ENCODE peak calls at places on chromosomes 12 and 14, in eight cellular contexts. One of them, this sample, is unnamed.

GRCh38 chr12:75487310-75487709 is 6.8 kb downstream of the GLIPR1 start:
- DNase-seq in naive thymus-derived CD4-positive, alpha-beta T cell: no peak
- DNase-seq in right lobe of liver: no peak
- DNase-seq in mesenchymal stem cell: no peak
- DNase-seq in NCI-H1436: no peak
- DNase-seq in astrocyte: no peak
- DNase-seq in stimulated activated CD8-positive, alpha-beta memory T cell treated with anti-CD3 and anti-CD28 coated beads, Interleukin-2, amount 100 ng/mL, for 48 hours: no peak
- DNase-seq in epithelial cell of prostate: no peak
- DNase-seq in this sample: no peak

GRCh38 chr12:68236421-68237059 is 10.9 kb upstream of the IL26 start:
- DNase-seq in stimulated activated CD8-positive, alpha-beta memory T cell treated with anti-CD3 and anti-CD28 coated beads, Interleukin-2, amount 100 ng/mL, for 48 hours: peak; percentile 4
- DNase-seq in mesenchymal stem cell: no peak
- DNase-seq in right lobe of liver: no peak
- DNase-seq in astrocyte: no peak
- DNase-seq in naive thymus-derived CD4-positive, alpha-beta T cell: peak; percentile 63
- DNase-seq in epithelial cell of prostate: no peak
- DNase-seq in NCI-H1436: no peak
- DNase-seq in this sample: no peak

GRCh38 chr12:42725839-42726238 is 136.3 kb upstream of the PRICKLE1 start:
- DNase-seq in NCI-H1436: no peak
- DNase-seq in right lobe of liver: no peak
- DNase-seq in epithelial cell of prostate: no peak
- DNase-seq in astrocyte: peak; percentile 98
- DNase-seq in mesenchymal stem cell: peak; percentile 81
- DNase-seq in stimulated activated CD8-positive, alpha-beta memory T cell treated with anti-CD3 and anti-CD28 coated beads, Interleukin-2, amount 100 ng/mL, for 48 hours: no peak
- DNase-seq in naive thymus-derived CD4-positive, alpha-beta T cell: no peak
- DNase-seq in this sample: no peak

GRCh38 chr14:53925201-53925766 is 31.3 kb downstream of the BMP4 start:
- DNase-seq in right lobe of liver: no peak
- DNase-seq in naive thymus-derived CD4-positive, alpha-beta T cell: no peak
- DNase-seq in NCI-H1436: no peak
- DNase-seq in astrocyte: no peak
- DNase-seq in epithelial cell of prostate: no peak
- DNase-seq in stimulated activated CD8-positive, alpha-beta memory T cell treated with anti-CD3 and anti-CD28 coated beads, Interleukin-2, amount 100 ng/mL, for 48 hours: no peak
- DNase-seq in mesenchymal stem cell: peak; percentile 62
- DNase-seq in this sample: no peak

GRCh38 chr14:103385994-103386491 is 828 bp downstream of the MARK3 start:
- DNase-seq in naive thymus-derived CD4-positive, alpha-beta T cell: peak; percentile 22
- DNase-seq in mesenchymal stem cell: peak; percentile 63
- DNase-seq in epithelial cell of prostate: no peak
- DNase-seq in astrocyte: no peak
- DNase-seq in stimulated activated CD8-positive, alpha-beta memory T cell treated with anti-CD3 and anti-CD28 coated beads, Interleukin-2, amount 100 ng/mL, for 48 hours: no peak
- DNase-seq in NCI-H1436: no peak
- DNase-seq in right lobe of liver: peak; percentile 63
- DNase-seq in this sample: peak; percentile 46

GRCh38 chr14:95077380-95077779 is 79.9 kb downstream of the DICER1 start:
- DNase-seq in astrocyte: no peak
- DNase-seq in mesenchymal stem cell: no peak
- DNase-seq in right lobe of liver: no peak
- DNase-seq in naive thymus-derived CD4-positive, alpha-beta T cell: no peak
- DNase-seq in epithelial cell of prostate: no peak
- DNase-seq in stimulated activated CD8-positive, alpha-beta memory T cell treated with anti-CD3 and anti-CD28 coated beads, Interleukin-2, amount 100 ng/mL, for 48 hours: no peak
- DNase-seq in NCI-H1436: no peak
- DNase-seq in this sample: no peak

GRCh38 chr12:29782821-29783772 is 645 bp downstream of the TMTC1 start:
- DNase-seq in astrocyte: peak; percentile 26
- DNase-seq in epithelial cell of prostate: no peak
- DNase-seq in stimulated activated CD8-positive, alpha-beta memory T cell treated with anti-CD3 and anti-CD28 coated beads, Interleukin-2, amount 100 ng/mL, for 48 hours: no peak
- DNase-seq in right lobe of liver: peak; percentile 63
- DNase-seq in mesenchymal stem cell: peak; percentile 69
- DNase-seq in NCI-H1436: no peak
- DNase-seq in naive thymus-derived CD4-positive, alpha-beta T cell: no peak
- DNase-seq in this sample: peak; percentile 6

GRCh38 chr12:79997115-79997805 is 62.4 kb upstream of the PPP1R12A start:
- DNase-seq in stimulated activated CD8-positive, alpha-beta memory T cell treated with anti-CD3 and anti-CD28 coated beads, Interleukin-2, amount 100 ng/mL, for 48 hours: no peak
- DNase-seq in NCI-H1436: no peak
- DNase-seq in right lobe of liver: no peak
- DNase-seq in epithelial cell of prostate: no peak
- DNase-seq in mesenchymal stem cell: no peak
- DNase-seq in naive thymus-derived CD4-positive, alpha-beta T cell: no peak
- DNase-seq in astrocyte: no peak
- DNase-seq in this sample: no peak

GRCh38 chr12:52598966-52599365 is 2.3 kb downstream of the KRT72 start:
- DNase-seq in epithelial cell of prostate: no peak
- DNase-seq in naive thymus-derived CD4-positive, alpha-beta T cell: no peak
- DNase-seq in NCI-H1436: no peak
- DNase-seq in mesenchymal stem cell: no peak
- DNase-seq in right lobe of liver: peak; percentile 36
- DNase-seq in stimulated activated CD8-positive, alpha-beta memory T cell treated with anti-CD3 and anti-CD28 coated beads, Interleukin-2, amount 100 ng/mL, for 48 hours: no peak
- DNase-seq in astrocyte: no peak
- DNase-seq in this sample: no peak

GRCh38 chr12:49389092-49389703 is 21.9 kb downstream of the SPATS2 start:
- DNase-seq in epithelial cell of prostate: no peak
- DNase-seq in mesenchymal stem cell: no peak
- DNase-seq in right lobe of liver: no peak
- DNase-seq in NCI-H1436: no peak
- DNase-seq in astrocyte: no peak
- DNase-seq in stimulated activated CD8-positive, alpha-beta memory T cell treated with anti-CD3 and anti-CD28 coated beads, Interleukin-2, amount 100 ng/mL, for 48 hours: peak; percentile 57
- DNase-seq in naive thymus-derived CD4-positive, alpha-beta T cell: peak; percentile 56
- DNase-seq in this sample: peak; percentile 59

GRCh38 chr14:50741571-50741970 is 73.5 kb upstream of the SAV1 start:
- DNase-seq in stimulated activated CD8-positive, alpha-beta memory T cell treated with anti-CD3 and anti-CD28 coated beads, Interleukin-2, amount 100 ng/mL, for 48 hours: no peak
- DNase-seq in naive thymus-derived CD4-positive, alpha-beta T cell: no peak
- DNase-seq in NCI-H1436: peak; percentile 25
- DNase-seq in right lobe of liver: no peak
- DNase-seq in epithelial cell of prostate: no peak
- DNase-seq in mesenchymal stem cell: peak; percentile 47
- DNase-seq in astrocyte: peak; percentile 44
- DNase-seq in this sample: no peak

GRCh38 chr12:9810721-9811120 is 16.6 kb upstream of the KLRF1 start:
- DNase-seq in naive thymus-derived CD4-positive, alpha-beta T cell: no peak
- DNase-seq in NCI-H1436: no peak
- DNase-seq in stimulated activated CD8-positive, alpha-beta memory T cell treated with anti-CD3 and anti-CD28 coated beads, Interleukin-2, amount 100 ng/mL, for 48 hours: no peak
- DNase-seq in right lobe of liver: no peak
- DNase-seq in astrocyte: no peak
- DNase-seq in epithelial cell of prostate: no peak
- DNase-seq in mesenchymal stem cell: no peak
- DNase-seq in this sample: no peak

GRCh38 chr14:64760146-64760755 is 56.0 kb downstream of the PLEKHG3 start:
- DNase-seq in epithelial cell of prostate: no peak
- DNase-seq in mesenchymal stem cell: peak; percentile 43
- DNase-seq in stimulated activated CD8-positive, alpha-beta memory T cell treated with anti-CD3 and anti-CD28 coated beads, Interleukin-2, amount 100 ng/mL, for 48 hours: peak; percentile 44
- DNase-seq in astrocyte: peak; percentile 15
- DNase-seq in naive thymus-derived CD4-positive, alpha-beta T cell: peak; percentile 36
- DNase-seq in NCI-H1436: peak; percentile 19
- DNase-seq in right lobe of liver: no peak
- DNase-seq in this sample: peak; percentile 70

GRCh38 chr12:124518051-124518932 is 49.1 kb downstream of the NCOR2 start:
- DNase-seq in mesenchymal stem cell: peak; percentile 100
- DNase-seq in right lobe of liver: peak; percentile 97
- DNase-seq in naive thymus-derived CD4-positive, alpha-beta T cell: no peak
- DNase-seq in astrocyte: peak; percentile 100
- DNase-seq in NCI-H1436: peak; percentile 87
- DNase-seq in epithelial cell of prostate: peak; percentile 97
- DNase-seq in stimulated activated CD8-positive, alpha-beta memory T cell treated with anti-CD3 and anti-CD28 coated beads, Interleukin-2, amount 100 ng/mL, for 48 hours: no peak
- DNase-seq in this sample: peak; percentile 99

GRCh38 chr14:74302160-74302628 is 540 bp downstream of the ABCD4 start:
- DNase-seq in NCI-H1436: peak; percentile 20
- DNase-seq in naive thymus-derived CD4-positive, alpha-beta T cell: peak; percentile 60
- DNase-seq in mesenchymal stem cell: peak; percentile 79
- DNase-seq in astrocyte: peak; percentile 52
- DNase-seq in right lobe of liver: no peak
- DNase-seq in stimulated activated CD8-positive, alpha-beta memory T cell treated with anti-CD3 and anti-CD28 coated beads, Interleukin-2, amount 100 ng/mL, for 48 hours: no peak
- DNase-seq in epithelial cell of prostate: no peak
- DNase-seq in this sample: no peak

GRCh38 chr14:77314043-77314442 is 6.6 kb downstream of the POMT2 start:
- DNase-seq in astrocyte: peak; percentile 43
- DNase-seq in NCI-H1436: no peak
- DNase-seq in naive thymus-derived CD4-positive, alpha-beta T cell: no peak
- DNase-seq in stimulated activated CD8-positive, alpha-beta memory T cell treated with anti-CD3 and anti-CD28 coated beads, Interleukin-2, amount 100 ng/mL, for 48 hours: no peak
- DNase-seq in epithelial cell of prostate: peak; percentile 98
- DNase-seq in mesenchymal stem cell: peak; percentile 94
- DNase-seq in right lobe of liver: no peak
- DNase-seq in this sample: no peak

GRCh38 chr12:106753526-106753925 is 21.0 kb upstream of the RIC8B start:
- DNase-seq in mesenchymal stem cell: no peak
- DNase-seq in NCI-H1436: peak; percentile 42
- DNase-seq in epithelial cell of prostate: no peak
- DNase-seq in naive thymus-derived CD4-positive, alpha-beta T cell: peak; percentile 42
- DNase-seq in stimulated activated CD8-positive, alpha-beta memory T cell treated with anti-CD3 and anti-CD28 coated beads, Interleukin-2, amount 100 ng/mL, for 48 hours: no peak
- DNase-seq in astrocyte: no peak
- DNase-seq in right lobe of liver: no peak
- DNase-seq in this sample: no peak

GRCh38 chr12:121970901-121971300 is 50.8 kb upstream of the BCL7A start:
- DNase-seq in astrocyte: no peak
- DNase-seq in naive thymus-derived CD4-positive, alpha-beta T cell: no peak
- DNase-seq in right lobe of liver: no peak
- DNase-seq in NCI-H1436: no peak
- DNase-seq in stimulated activated CD8-positive, alpha-beta memory T cell treated with anti-CD3 and anti-CD28 coated beads, Interleukin-2, amount 100 ng/mL, for 48 hours: no peak
- DNase-seq in epithelial cell of prostate: no peak
- DNase-seq in mesenchymal stem cell: no peak
- DNase-seq in this sample: no peak

GRCh38 chr12:44874981-44875416 is 1.1 kb downstream of the NELL2 start:
- DNase-seq in astrocyte: no peak
- DNase-seq in right lobe of liver: peak; percentile 48
- DNase-seq in stimulated activated CD8-positive, alpha-beta memory T cell treated with anti-CD3 and anti-CD28 coated beads, Interleukin-2, amount 100 ng/mL, for 48 hours: no peak
- DNase-seq in naive thymus-derived CD4-positive, alpha-beta T cell: peak; percentile 23
- DNase-seq in epithelial cell of prostate: no peak
- DNase-seq in NCI-H1436: no peak
- DNase-seq in mesenchymal stem cell: no peak
- DNase-seq in this sample: peak; percentile 7

GRCh38 chr14:36664322-36665193 is 2.9 kb downstream of the PAX9 start:
- DNase-seq in mesenchymal stem cell: no peak
- DNase-seq in NCI-H1436: no peak
- DNase-seq in epithelial cell of prostate: no peak
- DNase-seq in astrocyte: no peak
- DNase-seq in naive thymus-derived CD4-positive, alpha-beta T cell: no peak
- DNase-seq in stimulated activated CD8-positive, alpha-beta memory T cell treated with anti-CD3 and anti-CD28 coated beads, Interleukin-2, amount 100 ng/mL, for 48 hours: no peak
- DNase-seq in right lobe of liver: no peak
- DNase-seq in this sample: no peak

GRCh38 chr12:40832668-40833067 is 140.4 kb downstream of the CNTN1 start:
- DNase-seq in epithelial cell of prostate: no peak
- DNase-seq in naive thymus-derived CD4-positive, alpha-beta T cell: no peak
- DNase-seq in right lobe of liver: no peak
- DNase-seq in mesenchymal stem cell: no peak
- DNase-seq in stimulated activated CD8-positive, alpha-beta memory T cell treated with anti-CD3 and anti-CD28 coated beads, Interleukin-2, amount 100 ng/mL, for 48 hours: no peak
- DNase-seq in astrocyte: no peak
- DNase-seq in NCI-H1436: no peak
- DNase-seq in this sample: no peak

GRCh38 chr14:69464379-69464778 is 20.1 kb upstream of the PLEKHD1 start:
- DNase-seq in mesenchymal stem cell: peak; percentile 82
- DNase-seq in NCI-H1436: no peak
- DNase-seq in naive thymus-derived CD4-positive, alpha-beta T cell: no peak
- DNase-seq in epithelial cell of prostate: no peak
- DNase-seq in stimulated activated CD8-positive, alpha-beta memory T cell treated with anti-CD3 and anti-CD28 coated beads, Interleukin-2, amount 100 ng/mL, for 48 hours: no peak
- DNase-seq in right lobe of liver: no peak
- DNase-seq in astrocyte: peak; percentile 41
- DNase-seq in this sample: no peak

GRCh38 chr14:68255697-68256178 is 436.2 kb downstream of the RAD51B start:
- DNase-seq in NCI-H1436: no peak
- DNase-seq in naive thymus-derived CD4-positive, alpha-beta T cell: no peak
- DNase-seq in stimulated activated CD8-positive, alpha-beta memory T cell treated with anti-CD3 and anti-CD28 coated beads, Interleukin-2, amount 100 ng/mL, for 48 hours: no peak
- DNase-seq in right lobe of liver: no peak
- DNase-seq in mesenchymal stem cell: peak; percentile 21
- DNase-seq in astrocyte: peak; percentile 91
- DNase-seq in epithelial cell of prostate: peak; percentile 57
- DNase-seq in this sample: no peak

This sample was measured in mucosa of descending colon.